ENCODE peak calls at places on chromosomes 16 and 17, in four cellular contexts. One of them, this sample, is unnamed. For H3K4me1 and H3K27me3, the result is how much of the 10 kb centered on the place peaks cover.

GRCh38 chr16:2009791-2010510 is at the start of gene ZNF598:
- DNase-seq in lower lobe of right lung: peak
- DNase-seq in MM.1S: peak
- DNase-seq in GM23248: peak
- DNase-seq in this sample: peak

GRCh38 chr16:29694384-29695195 is 15.6 kb downstream of the QPRT start:
- DNase-seq in lower lobe of right lung: peak
- DNase-seq in GM23248: no peak
- DNase-seq in MM.1S: no peak
- DNase-seq in this sample: no peak

GRCh38 chr17:48432820-48433775 is 3.1 kb upstream of the SKAP1 start:
- DNase-seq in GM23248: no peak
- DNase-seq in MM.1S: no peak
- DNase-seq in lower lobe of right lung: no peak
- DNase-seq in this sample: no peak

GRCh38 chr17:34706029-34706428 is 126.6 kb downstream of the TMEM132E start:
- DNase-seq in MM.1S: peak
- DNase-seq in GM23248: peak
- DNase-seq in lower lobe of right lung: no peak
- DNase-seq in this sample: no peak

GRCh38 chr16:23014592-23014991 is 134.7 kb downstream of the USP31 start:
- DNase-seq in MM.1S: no peak
- DNase-seq in GM23248: peak
- DNase-seq in lower lobe of right lung: no peak
- DNase-seq in this sample: no peak

GRCh38 chr16:88434746-88435145 is 18.3 kb upstream of the ZFPM1 start:
- DNase-seq in GM23248: no peak
- DNase-seq in lower lobe of right lung: no peak
- DNase-seq in MM.1S: no peak
- DNase-seq in this sample: no peak

GRCh38 chr17:78935419-78936323 is 10.5 kb upstream of the TIMP2 start:
- DNase-seq in GM23248: peak
- DNase-seq in MM.1S: no peak
- DNase-seq in lower lobe of right lung: no peak
- DNase-seq in this sample: peak

GRCh38 chr17:15279011-15279477 is 13.9 kb upstream of the PMP22 start:
- DNase-seq in MM.1S: no peak
- DNase-seq in lower lobe of right lung: no peak
- DNase-seq in GM23248: peak
- DNase-seq in this sample: no peak

GRCh38 chr16:86901483-86901882 is 323.1 kb downstream of the FOXL1 start:
- DNase-seq in GM23248: peak
- DNase-seq in lower lobe of right lung: no peak
- DNase-seq in MM.1S: no peak
- DNase-seq in this sample: no peak

GRCh38 chr16:53792161-53792951 is 88.4 kb downstream of the FTO start:
- DNase-seq in lower lobe of right lung: no peak
- DNase-seq in GM23248: no peak
- DNase-seq in MM.1S: no peak
- DNase-seq in this sample: no peak

GRCh38 chr16:21973945-21974344 is 20.8 kb downstream of the UQCRC2 start:
- DNase-seq in lower lobe of right lung: no peak
- DNase-seq in MM.1S: no peak
- DNase-seq in GM23248: no peak
- DNase-seq in this sample: no peak

GRCh38 chr17:5225668-5226457 is 8.8 kb downstream of the SCIMP start:
- DNase-seq in GM23248: no peak
- DNase-seq in lower lobe of right lung: no peak
- DNase-seq in MM.1S: no peak
- DNase-seq in this sample: no peak

GRCh38 chr17:21275579-21276339 is 8.8 kb upstream of the MAP2K3 start:
- DNase-seq in lower lobe of right lung: peak
- DNase-seq in MM.1S: peak
- DNase-seq in GM23248: peak
- DNase-seq in this sample: peak

GRCh38 chr16:15857779-15858560 is 1.1 kb upstream of the MYH11 start:
- DNase-seq in MM.1S: no peak
- DNase-seq in lower lobe of right lung: no peak
- DNase-seq in GM23248: peak
- DNase-seq in this sample: peak

GRCh38 chr16:85514295-85514600 is 98.9 kb upstream of the GSE1 start:
- DNase-seq in GM23248: no peak
- DNase-seq in MM.1S: no peak
- DNase-seq in lower lobe of right lung: peak
- DNase-seq in this sample: no peak

GRCh38 chr16:80948886-80949502 is 57.7 kb downstream of the CMC2 start:
- DNase-seq in lower lobe of right lung: peak
- DNase-seq in MM.1S: no peak
- DNase-seq in GM23248: peak
- DNase-seq in this sample: no peak

GRCh38 chr17:4908711-4909496 is 6.0 kb upstream of the CHRNE start:
- DNase-seq in MM.1S: peak
- DNase-seq in lower lobe of right lung: peak
- DNase-seq in GM23248: peak
- DNase-seq in this sample: peak

GRCh38 chr17:63349478-63350000 is 96.6 kb downstream of the CYB561 start:
- DNase-seq in lower lobe of right lung: no peak
- DNase-seq in MM.1S: no peak
- DNase-seq in GM23248: peak
- DNase-seq in this sample: no peak

GRCh38 chr17:58352018-58352842 is at the start of gene SUPT4H1:
- DNase-seq in MM.1S: peak
- DNase-seq in GM23248: peak
- DNase-seq in lower lobe of right lung: peak
- DNase-seq in this sample: peak

GRCh38 chr16:46862555-46863447 is 21.4 kb upstream of the GPT2 start:
- DNase-seq in lower lobe of right lung: no peak
- DNase-seq in MM.1S: no peak
- DNase-seq in GM23248: peak
- DNase-seq in this sample: no peak

GRCh38 chr17:82327757-82328140 is 5.8 kb downstream of the SECTM1 start:
- DNase-seq in MM.1S: no peak
- DNase-seq in lower lobe of right lung: no peak
- DNase-seq in GM23248: no peak
- DNase-seq in this sample: no peak

GRCh38 chr17:82330322-82331239 is 3.0 kb downstream of the SECTM1 start:
- DNase-seq in GM23248: peak
- DNase-seq in MM.1S: peak
- DNase-seq in lower lobe of right lung: peak
- DNase-seq in this sample: no peak

GRCh38 chr17:82328141-82328993 is 5.2 kb downstream of the SECTM1 start:
- DNase-seq in lower lobe of right lung: no peak
- DNase-seq in MM.1S: no peak
- DNase-seq in GM23248: no peak
- DNase-seq in this sample: no peak

GRCh38 chr17:82329683-82330321 is 3.8 kb downstream of the SECTM1 start:
- DNase-seq in MM.1S: no peak
- DNase-seq in GM23248: no peak
- DNase-seq in lower lobe of right lung: no peak
- DNase-seq in this sample: no peak

GRCh38 chr17:82328994-82329507 is 4.5 kb downstream of the SECTM1 start:
- DNase-seq in MM.1S: no peak
- DNase-seq in GM23248: no peak
- DNase-seq in lower lobe of right lung: no peak
- DNase-seq in this sample: no peak
- H3K4me1 ChIP-seq in MM.1S: under half
- H3K4me1 ChIP-seq in GM23248: under half
- H3K4me1 ChIP-seq in lower lobe of right lung: under half
- H3K4me1 ChIP-seq in this sample: under half

GRCh38 chr16:55323637-55324490 is at the start of gene IRX6:
- DNase-seq in MM.1S: no peak
- DNase-seq in lower lobe of right lung: peak
- DNase-seq in GM23248: peak
- DNase-seq in this sample: peak
- H3K27me3 ChIP-seq in MM.1S: under half
- H3K27me3 ChIP-seq in lower lobe of right lung: half or more
- H3K27me3 ChIP-seq in GM23248: half or more
- H3K27me3 ChIP-seq in this sample: under half

DNA sequence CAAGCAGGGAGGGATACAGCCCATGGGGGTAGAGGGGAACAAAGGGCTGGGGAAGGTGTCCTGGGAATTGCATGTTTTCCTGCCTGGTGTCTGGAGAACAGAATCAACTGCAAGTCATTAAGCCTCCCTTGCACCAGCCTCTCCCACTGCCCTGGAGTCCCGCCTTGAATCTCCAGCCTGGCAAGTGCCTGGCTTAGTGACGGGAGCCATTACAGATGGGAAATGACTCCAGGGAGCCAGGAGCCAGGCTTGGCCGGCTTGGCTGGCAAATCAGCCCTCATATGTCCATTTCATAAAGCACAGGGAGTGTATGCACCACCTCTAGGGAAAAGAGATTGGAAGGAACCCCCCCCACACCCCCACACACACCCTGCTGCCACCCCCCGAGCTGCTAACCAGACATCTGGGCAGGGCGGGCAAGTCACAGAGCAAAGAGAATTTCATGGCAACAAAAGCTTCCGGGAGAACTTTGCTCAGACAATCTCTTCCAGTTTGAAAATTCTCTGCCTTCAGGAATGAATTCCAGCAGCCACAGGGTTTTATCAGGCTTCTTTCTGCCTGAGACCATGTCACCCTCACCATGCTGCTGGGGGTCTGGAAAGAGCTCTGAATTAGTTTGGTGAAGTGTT is 127.7 kb downstream of the NTN1 start:
- DNase-seq in lower lobe of right lung: no peak
- DNase-seq in MM.1S: no peak
- DNase-seq in GM23248: no peak
- DNase-seq in this sample: no peak
- H3K4me1 ChIP-seq in lower lobe of right lung: under half
- H3K4me1 ChIP-seq in MM.1S: under half
- H3K4me1 ChIP-seq in GM23248: under half
- H3K4me1 ChIP-seq in this sample: under half

DNA sequence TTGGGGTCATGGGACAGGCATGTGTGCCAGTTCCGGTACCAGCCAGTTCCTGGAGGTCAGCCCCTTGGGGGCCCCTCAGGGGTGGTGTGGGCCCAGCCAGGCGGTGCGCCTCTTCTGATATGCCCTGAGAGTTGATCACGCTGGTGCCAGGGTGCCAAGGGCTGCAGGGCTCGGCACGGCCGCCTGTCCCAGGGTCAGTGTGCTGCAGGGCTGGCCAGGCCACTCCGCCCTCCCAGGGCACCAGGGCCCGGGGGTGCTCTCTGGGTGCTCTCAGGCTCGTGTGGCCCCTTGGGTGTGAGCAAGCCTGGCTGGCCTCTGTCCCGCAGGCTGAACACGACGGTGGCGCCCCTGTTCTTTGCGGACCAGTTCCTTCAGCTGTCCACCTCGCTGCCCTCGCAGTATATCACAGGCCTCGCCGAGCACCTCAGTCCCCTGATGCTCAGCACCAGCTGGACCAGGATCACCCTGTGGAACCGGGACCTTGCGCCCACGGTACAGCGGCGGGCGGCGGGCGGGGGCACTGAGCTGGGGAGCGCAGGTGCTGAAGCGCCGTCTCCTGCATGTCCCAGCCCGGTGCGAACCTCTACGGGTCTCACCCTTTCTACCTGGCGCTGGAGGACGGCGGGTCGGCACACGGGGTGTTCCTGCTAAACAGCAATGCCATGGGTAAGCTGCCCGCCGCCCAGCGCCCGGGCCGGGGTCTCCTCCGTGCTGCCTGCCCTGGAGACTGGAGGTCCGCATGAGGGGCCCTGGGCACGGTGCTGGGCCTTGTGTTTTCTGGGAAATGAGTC is 6.0 kb downstream of the GAA start:
- DNase-seq in GM23248: no peak
- DNase-seq in MM.1S: no peak
- DNase-seq in lower lobe of right lung: peak
- DNase-seq in this sample: peak
- H3K27me3 ChIP-seq in GM23248: under half
- H3K27me3 ChIP-seq in MM.1S: half or more
- H3K27me3 ChIP-seq in lower lobe of right lung: under half
- H3K27me3 ChIP-seq in this sample: under half

DNA sequence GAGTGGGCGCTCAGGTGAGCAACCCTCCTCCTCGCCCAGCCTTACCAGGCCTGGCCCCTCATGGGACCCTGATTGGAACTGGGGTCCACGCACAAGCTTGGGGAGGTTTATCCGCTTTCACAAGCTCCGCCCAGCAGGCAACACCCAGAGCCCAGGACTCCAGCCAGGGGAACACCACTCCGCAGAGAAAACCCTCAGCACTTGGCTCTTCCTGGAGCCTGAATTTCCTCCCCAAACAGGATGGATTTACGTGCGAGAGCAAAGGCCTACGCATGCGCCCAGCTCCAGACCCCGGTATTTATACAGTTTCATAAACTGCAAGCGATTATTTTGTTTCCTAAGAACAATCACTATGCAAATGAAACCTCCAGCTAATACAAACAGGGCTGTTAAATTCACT is 22.9 kb downstream of the ZNF423 start:
- DNase-seq in lower lobe of right lung: peak
- DNase-seq in GM23248: peak
- DNase-seq in MM.1S: no peak
- DNase-seq in this sample: no peak
- H3K4me1 ChIP-seq in lower lobe of right lung: half or more
- H3K4me1 ChIP-seq in GM23248: under half
- H3K4me1 ChIP-seq in MM.1S: under half
- H3K4me1 ChIP-seq in this sample: under half

GRCh38 chr16:57633383-57634064 is 5.1 kb downstream of the ADGRG1 start:
- DNase-seq in lower lobe of right lung: no peak
- DNase-seq in MM.1S: no peak
- DNase-seq in GM23248: no peak
- DNase-seq in this sample: no peak

GRCh38 chr16:57632568-57632967 is 4.1 kb downstream of the ADGRG1 start:
- DNase-seq in MM.1S: no peak
- DNase-seq in GM23248: no peak
- DNase-seq in lower lobe of right lung: no peak
- DNase-seq in this sample: no peak

GRCh38 chr16:57636184-57636583 is 7.8 kb downstream of the ADGRG1 start:
- DNase-seq in lower lobe of right lung: no peak
- DNase-seq in GM23248: no peak
- DNase-seq in MM.1S: no peak
- DNase-seq in this sample: no peak

GRCh38 chr16:57635266-57636097 is 7.1 kb downstream of the ADGRG1 start:
- DNase-seq in MM.1S: no peak
- DNase-seq in GM23248: no peak
- DNase-seq in lower lobe of right lung: no peak
- DNase-seq in this sample: no peak

GRCh38 chr16:57634171-57634570 is 5.7 kb downstream of the ADGRG1 start:
- DNase-seq in MM.1S: no peak
- DNase-seq in lower lobe of right lung: no peak
- DNase-seq in GM23248: peak
- DNase-seq in this sample: no peak
- H3K27me3 ChIP-seq in MM.1S: under half
- H3K27me3 ChIP-seq in lower lobe of right lung: under half
- H3K27me3 ChIP-seq in GM23248: under half
- H3K27me3 ChIP-seq in this sample: under half